ENCODE peak calls at places on chromosomes 16 and 17, in ten cellular contexts. G is transverse colon; S is GM20000; O is effector memory CD8-positive, alpha-beta T cell; T is kidney glomerular epithelial cell; I is prostate gland; C is GM04503; F is trophoblast cell; E is GM10248; R is cardiac muscle cell. W is an unnamed sample.

GRCh38 chr17:13941781-13942180 is 127.5 kb upstream of the COX10 start:
- DNase-seq in G (no peak), S (no peak), O (no peak), T (no peak), I (no peak), C (no peak), F (no peak), E (no peak), R (no peak), W (no peak)

GRCh38 chr16:4709481-4709880 is 16.1 kb downstream of the NUDT16L1 start:
- DNase-seq in G (no peak), S (no peak), O (no peak), T (no peak), I (no peak), C (no peak), F (no peak), E (no peak), R (no peak), W (no peak)

GRCh38 chr17:71703701-71704100 is 417.1 kb upstream of the SOX9 start:
- DNase-seq in G (no peak), S (no peak), O (no peak), T (no peak), I (no peak), C (no peak), F (no peak), E (no peak), R (no peak), W (no peak)

GRCh38 chr16:64417711-64418227 is 704.1 kb downstream of the CDH11 start:
- DNase-seq in G (no peak), S (no peak), O (no peak), T (peak), I (no peak), C (peak), F (no peak), E (no peak), R (peak), W (no peak)

GRCh38 chr17:28385037-28385797 is 13.7 kb downstream of the SARM1 start:
- DNase-seq in G (peak), S (no peak), O (no peak), T (no peak), I (no peak), C (no peak), F (peak), E (no peak), R (no peak), W (no peak)

GRCh38 chr16:90078594-90078895 is 1.4 kb upstream of the PRDM7 start:
- DNase-seq in G (no peak), S (no peak), O (no peak), T (no peak), I (no peak), C (no peak), F (no peak), E (no peak), R (no peak), W (no peak)

GRCh38 chr16:56938664-56939513 is 6.9 kb downstream of the HERPUD1 start:
- DNase-seq in G (no peak), S (no peak), O (peak), T (no peak), I (no peak), C (no peak), F (no peak), E (no peak), R (no peak), W (peak)

GRCh38 chr17:64938290-64938689 is 19.0 kb upstream of the LRRC37A3 start:
- DNase-seq in G (no peak), S (no peak), O (no peak), T (no peak), I (no peak), C (no peak), F (peak), E (no peak), R (no peak), W (no peak)

GRCh38 chr17:32519769-32520701 is 33.2 kb downstream of the CDK5R1 start:
- DNase-seq in G (peak), S (peak), O (no peak), T (peak), I (no peak), C (no peak), F (no peak), E (peak), R (peak), W (peak)

GRCh38 chr16:57527027-57527426 is 9.3 kb downstream of the CCDC102A start:
- DNase-seq in G (no peak), S (no peak), O (no peak), T (no peak), I (no peak), C (no peak), F (no peak), E (no peak), R (no peak), W (no peak)

GRCh38 chr17:53655591-53655990 is 167.1 kb upstream of the KIF2B start:
- DNase-seq in G (no peak), S (no peak), O (no peak), T (peak), I (no peak), C (peak), F (no peak), E (no peak), R (no peak), W (no peak)

GRCh38 chr17:17940451-17940911 is 31.7 kb downstream of the TOM1L2 start:
- DNase-seq in G (no peak), S (no peak), O (no peak), T (peak), I (no peak), C (peak), F (no peak), E (no peak), R (no peak), W (no peak)

W was measured in central memory CD4-positive, alpha-beta T cell.